ENCODE peak calls at places on chromosomes 6 and 20, in five cellular contexts. N is esophagus muscularis mucosa, J is A549, X is K562, G is sigmoid colon. E is an unnamed sample. For H3K4me1, the result is how much of the 10 kb centered on the place peaks cover.

GRCh38 chr6:147063469-147064031 is 140.7 kb upstream of the STXBP5 start:
- DNase-seq in N (no peak), J (no peak), X (no peak), G (no peak), E (no peak)

GRCh38 chr6:43695078-43695966 is 7.7 kb upstream of the MRPS18A start:
- DNase-seq in N (no peak), J (no peak), X (no peak), G (no peak), E (peak)

GRCh38 chr20:63160641-63161175 is 55.2 kb downstream of the YTHDF1 start:
- DNase-seq in N (no peak), J (no peak), X (no peak), G (no peak), E (no peak)

GRCh38 chr20:3813758-3814581 is 6.4 kb upstream of the AP5S1 start:
- DNase-seq in N (no peak), J (no peak), X (no peak), G (peak), E (no peak)

GRCh38 chr20:40481743-40482458 is 207.1 kb downstream of the MAFB start:
- DNase-seq in N (peak), J (no peak), X (no peak), G (no peak), E (no peak)

GRCh38 chr6:5529733-5530132 is 268.4 kb downstream of the FARS2 start:
- DNase-seq in N (no peak), J (no peak), X (no peak), G (no peak), E (no peak)

GRCh38 chr6:40585661-40586269 is 1.4 kb downstream of the LRFN2 start:
- DNase-seq in N (no peak), J (no peak), X (no peak), G (no peak), E (no peak)

GRCh38 chr20:52533401-52533800 is 341.8 kb upstream of the ZFP64 start:
- DNase-seq in N (no peak), J (no peak), X (peak), G (no peak), E (no peak)

GRCh38 chr6:33905081-33905609 is 101.3 kb upstream of the MLN start:
- DNase-seq in N (no peak), J (no peak), X (peak), G (no peak), E (no peak)

GRCh38 chr6:41644297-41644879 is 6.1 kb downstream of the MDFI start:
- DNase-seq in N (no peak), J (no peak), X (no peak), G (no peak), E (no peak)

GRCh38 chr20:25987073-25987927 is 290.6 kb upstream of the ZNF337 start:
- DNase-seq in N (no peak), J (peak), X (peak), G (no peak), E (no peak)

GRCh38 chr6:39377530-39377929 is 55.0 kb upstream of the KCNK16 start:
- DNase-seq in N (no peak), J (peak), X (no peak), G (peak), E (no peak)

GRCh38 chr20:59055302-59055701 is 12.7 kb upstream of the PRELID3B start:
- DNase-seq in N (no peak), J (no peak), X (no peak), G (no peak), E (no peak)

GRCh38 chr6:118387921-118388701 is 160.0 kb upstream of the PLN start:
- DNase-seq in N (no peak), J (no peak), X (no peak), G (no peak), E (no peak)

GRCh38 chr6:30752164-30752927 is 8.0 kb upstream of the IER3 start:
- DNase-seq in N (peak), J (peak), X (no peak), G (peak), E (peak)

GRCh38 chr6:64224819-64225218 is 589.2 kb downstream of the PHF3 start:
- DNase-seq in N (no peak), J (no peak), X (no peak), G (no peak), E (no peak)

GRCh38 chr6:87699576-87699975 is 2.5 kb downstream of the AKIRIN2 start:
- DNase-seq in N (no peak), J (no peak), X (no peak), G (no peak), E (no peak)

GRCh38 chr6:63584566-63584965 is 12.3 kb downstream of the LOC128125822 start:
- DNase-seq in N (no peak), J (no peak), X (no peak), G (no peak), E (no peak)

GRCh38 chr6:156437084-156437879 is 339.9 kb upstream of the ARID1B start:
- DNase-seq in N (no peak), J (no peak), X (no peak), G (no peak), E (no peak)

GRCh38 chr6:135423649-135424128 is 73.9 kb downstream of the AHI1 start:
- DNase-seq in N (no peak), J (peak), X (peak), G (no peak), E (no peak)

GRCh38 chr6:55898342-55898741 is 23.0 kb upstream of the BMP5 start:
- DNase-seq in N (no peak), J (no peak), X (no peak), G (no peak), E (no peak)

GRCh38 chr6:35092362-35093117 is 48.6 kb downstream of the TCP11 start:
- DNase-seq in N (no peak), J (no peak), X (no peak), G (peak), E (no peak)

GRCh38 chr6:30880563-30881252 is 3.6 kb upstream of the DDR1 start:
- DNase-seq in N (no peak), J (no peak), X (no peak), G (no peak), E (peak)

GRCh38 chr6:27553123-27553904 is 80.4 kb upstream of the ZNF184 start:
- DNase-seq in N (no peak), J (peak), X (peak), G (no peak), E (no peak)

GRCh38 chr20:24910461-24910860 is 38.6 kb upstream of the CST7 start:
- DNase-seq in N (peak), J (no peak), X (no peak), G (no peak), E (no peak)

GRCh38 chr6:3259491-3259958 is 778 bp downstream of the PSMG4 start:
- DNase-seq in N (no peak), J (peak), X (no peak), G (no peak), E (no peak)

GRCh38 chr6:145012039-145012662 is 723.2 kb downstream of the EPM2A start:
- DNase-seq in N (no peak), J (no peak), X (no peak), G (no peak), E (no peak)

GRCh38 chr6:140956567-140957306 is 1176.0 kb upstream of the GJE1 start:
- DNase-seq in N (no peak), J (no peak), X (no peak), G (no peak), E (no peak)

GRCh38 chr20:38032585-38033329 is 499 bp downstream of the TTI1 start:
- DNase-seq in N (no peak), J (no peak), X (no peak), G (no peak), E (peak)

GRCh38 chr6:146546440-146546839 is 2.8 kb downstream of the RAB32 start:
- DNase-seq in N (no peak), J (peak), X (no peak), G (no peak), E (no peak)

GRCh38 chr20:37955511-37955910 is 52.6 kb downstream of the VSTM2L start:
- DNase-seq in N (no peak), J (no peak), X (no peak), G (no peak), E (peak)

GRCh38 chr6:47403801-47404200 is 73.8 kb upstream of the CD2AP start:
- DNase-seq in N (no peak), J (no peak), X (no peak), G (no peak), E (no peak)

GRCh38 chr6:77403424-77403823 is 59.9 kb downstream of the HTR1B start:
- DNase-seq in N (no peak), J (no peak), X (no peak), G (no peak), E (no peak)

GRCh38 chr6:118574051-118574865 is 26.2 kb downstream of the PLN start:
- DNase-seq in N (peak), J (no peak), X (no peak), G (no peak), E (no peak)

GRCh38 chr6:43242908-43243648 is at the start of gene TTBK1:
- DNase-seq in N (no peak), J (no peak), X (peak), G (no peak), E (peak)

GRCh38 chr6:13242178-13242577 is 86.2 kb downstream of the TBC1D7 start:
- DNase-seq in N (no peak), J (no peak), X (no peak), G (no peak), E (no peak)
- H3K4me1 ChIP-seq in N (under half), J (under half), X (under half), G (under half), E (under half)

DNA sequence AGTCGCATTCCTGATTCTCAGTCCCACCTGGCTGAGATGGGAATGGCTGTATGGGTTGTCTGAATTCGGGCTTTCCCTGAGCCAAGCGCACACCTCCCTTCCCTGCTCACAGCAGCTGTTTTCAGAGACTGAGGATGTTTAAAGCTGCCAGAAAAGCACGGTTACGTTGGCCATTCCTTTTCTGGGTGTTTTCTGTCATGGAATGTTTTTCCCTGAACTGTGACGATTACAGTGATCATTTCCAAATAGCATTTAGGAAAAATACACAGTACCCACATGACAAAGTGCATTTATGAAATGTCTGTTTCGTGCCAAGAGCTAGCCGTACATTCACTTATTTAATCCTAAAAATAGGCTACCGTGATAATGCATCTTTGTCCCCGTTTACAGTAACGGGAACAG is 36.7 kb downstream of the SYNJ2 start:
- DNase-seq in N (no peak), J (no peak), X (no peak), G (no peak), E (no peak)
- TF ChIP-seq EP300 in N (peak), J (no peak), X (no peak), G (peak), E (no peak)

DNA sequence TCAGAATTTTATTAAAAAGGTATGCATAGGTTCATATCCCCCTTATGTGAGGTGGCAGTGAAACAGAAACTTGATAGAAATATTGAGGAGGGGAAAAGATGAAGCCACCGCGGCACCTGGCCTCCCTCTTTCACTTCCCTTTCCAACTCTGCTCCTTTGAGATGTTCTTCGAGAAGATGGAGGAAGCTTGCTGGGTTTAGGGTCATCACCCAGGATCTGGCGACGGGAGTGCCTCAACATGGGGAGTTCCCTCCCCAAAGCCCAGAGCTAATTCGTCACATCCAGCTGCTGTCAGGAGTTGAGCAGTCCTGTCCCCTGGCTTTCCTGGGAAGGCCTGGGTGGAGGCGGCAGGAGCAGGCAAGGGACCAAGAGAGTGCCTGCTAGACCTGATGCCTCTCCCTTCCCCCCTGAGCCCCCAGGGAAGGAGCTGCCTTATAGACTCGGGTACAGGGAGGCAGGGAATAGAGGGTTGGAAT is 29.1 kb downstream of the RREB1 start:
- DNase-seq in N (no peak), J (no peak), X (peak), G (no peak), E (no peak)
- H3K4me1 ChIP-seq in N (half or more), J (half or more), X (under half), G (under half), E (under half)

GRCh38 chr6:132690678-132691077 is 23.2 kb downstream of the VNN1 start:
- DNase-seq in N (no peak), J (no peak), X (no peak), G (no peak), E (no peak)
- TF ChIP-seq EP300 in N (no peak), J (no peak), X (no peak), G (no peak), E (no peak)

DNA sequence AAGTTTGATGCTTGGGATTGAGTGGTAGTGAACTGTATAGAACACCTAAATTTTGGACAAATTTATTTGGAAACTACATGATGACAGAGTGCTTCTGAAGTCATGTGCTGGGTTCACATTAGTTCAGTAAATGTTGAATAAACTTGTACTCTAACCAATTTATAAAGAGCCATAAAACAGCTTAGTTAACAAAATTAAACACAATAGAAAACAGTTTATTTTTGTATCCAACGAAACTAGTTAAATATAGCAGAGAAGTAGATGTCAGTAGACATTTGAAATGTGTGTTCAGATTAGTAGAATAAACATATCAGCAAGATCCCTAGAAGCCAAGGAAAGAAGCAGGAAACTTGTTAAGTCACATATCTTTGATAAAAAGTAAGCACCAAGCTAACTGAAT is 32.1 kb downstream of the SCAF8 start:
- DNase-seq in N (no peak), J (no peak), X (no peak), G (no peak), E (no peak)
- H3K4me1 ChIP-seq in N (half or more), J (under half), X (under half), G (under half), E (under half)

GRCh38 chr20:1897486-1897885 is 2.3 kb downstream of the SIRPA start:
- DNase-seq in N (no peak), J (no peak), X (no peak), G (peak), E (peak)

GRCh38 chr20:1899169-1899525 is 3.9 kb downstream of the SIRPA start:
- DNase-seq in N (no peak), J (no peak), X (no peak), G (no peak), E (no peak)

GRCh38 chr20:1896859-1897258 is 1.7 kb downstream of the SIRPA start:
- DNase-seq in N (no peak), J (no peak), X (no peak), G (no peak), E (no peak)

GRCh38 chr20:1898496-1899168 is 3.4 kb downstream of the SIRPA start:
- DNase-seq in N (no peak), J (no peak), X (no peak), G (no peak), E (no peak)

GRCh38 chr20:1897965-1898464 is 2.8 kb downstream of the SIRPA start:
- DNase-seq in N (no peak), J (no peak), X (no peak), G (no peak), E (peak)
- TF ChIP-seq EP300 in N (no peak), J (no peak), X (no peak), G (no peak), E (no peak)

DNA sequence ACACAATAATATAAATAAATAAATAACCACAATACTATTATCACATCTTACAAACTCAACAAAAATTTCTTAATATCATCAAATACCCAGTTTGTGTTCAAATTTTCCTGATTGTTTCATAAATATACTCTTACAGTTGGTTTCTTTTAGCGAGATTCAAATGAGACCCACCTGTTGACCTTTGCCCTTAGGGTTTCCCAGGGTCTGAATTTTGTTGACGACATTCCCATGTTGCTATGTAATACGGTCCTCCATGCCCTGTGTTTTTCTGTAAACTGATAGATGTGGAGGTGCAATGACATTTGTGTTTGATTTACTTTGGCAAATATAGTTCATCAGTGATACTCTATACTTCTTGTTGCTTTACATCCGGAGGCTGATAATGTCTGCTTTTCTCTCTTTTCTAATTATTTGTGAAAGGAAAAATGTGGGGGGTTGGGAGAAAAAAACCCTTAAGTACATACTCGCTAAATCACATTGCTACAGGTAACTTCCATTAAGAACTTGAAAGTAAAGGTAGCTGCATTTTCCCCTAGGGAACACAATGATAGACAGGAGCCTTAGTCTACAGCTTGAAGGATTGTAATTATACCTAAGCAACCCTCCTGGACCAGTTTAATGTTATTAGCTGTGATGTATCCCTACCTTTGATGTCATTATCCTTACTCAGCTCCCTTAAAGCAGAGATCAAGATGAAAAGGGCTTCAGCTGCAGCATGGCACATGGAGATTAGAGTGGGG is 6.6 kb downstream of the MOG start:
- DNase-seq in N (no peak), J (no peak), X (no peak), G (no peak), E (no peak)
- H3K4me1 ChIP-seq in N (under half), J (under half), X (under half), G (under half), E (under half)

GRCh38 chr6:26254666-26255176 is 110.3 kb upstream of the BTN3A2 start:
- DNase-seq in N (peak), J (no peak), X (no peak), G (no peak), E (no peak)

GRCh38 chr6:26250806-26251075 is 114.3 kb upstream of the BTN3A2 start:
- DNase-seq in N (no peak), J (no peak), X (no peak), G (no peak), E (no peak)

GRCh38 chr6:26249959-26250805 is 114.8 kb upstream of the BTN3A2 start:
- DNase-seq in N (no peak), J (no peak), X (peak), G (peak), E (peak)

GRCh38 chr6:26249709-26249958 is 115.4 kb upstream of the BTN3A2 start:
- DNase-seq in N (no peak), J (no peak), X (no peak), G (peak), E (no peak)

DNA sequence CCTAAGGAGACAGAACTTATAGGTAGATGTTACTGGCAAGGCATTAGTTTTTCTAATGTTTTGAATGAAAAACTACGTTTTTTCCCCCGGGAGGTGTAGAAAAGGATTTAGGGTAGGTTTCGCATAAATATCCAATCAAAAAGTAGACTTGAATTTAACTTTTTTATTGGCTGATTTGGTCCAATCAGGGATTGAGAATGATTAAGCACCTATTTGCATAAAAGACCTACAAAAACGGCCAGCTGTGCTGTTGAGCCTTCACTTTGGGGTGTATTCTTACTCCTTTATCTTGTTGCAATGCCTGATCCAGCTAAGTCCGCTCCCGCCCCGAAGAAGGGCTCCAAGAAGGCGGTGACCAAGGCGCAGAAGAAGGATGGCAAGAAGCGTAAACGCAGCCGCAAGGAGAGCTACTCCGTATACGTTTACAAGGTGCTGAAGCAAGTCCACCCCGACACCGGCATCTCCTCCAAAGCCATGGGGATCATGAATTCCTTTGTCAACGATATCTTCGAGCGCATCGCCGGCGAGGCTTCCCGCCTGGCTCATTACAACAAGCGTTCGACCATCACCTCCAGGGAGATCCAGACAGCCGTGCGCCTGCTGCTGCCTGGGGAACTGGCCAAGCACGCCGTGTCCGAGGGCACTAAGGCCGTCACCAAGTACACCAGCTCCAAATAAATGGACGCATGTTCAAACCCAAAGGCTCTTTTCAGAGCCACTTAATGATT is 113.5 kb upstream of the BTN3A2 start:
- DNase-seq in N (no peak), J (no peak), X (peak), G (no peak), E (peak)
- TF ChIP-seq EP300 in N (no peak), J (no peak), X (no peak), G (no peak), E (no peak)

GRCh38 chr6:138529510-138529909 is 30.2 kb upstream of the NHSL1 start:
- DNase-seq in N (no peak), J (no peak), X (no peak), G (no peak), E (no peak)

GRCh38 chr6:138527376-138528092 is 28.2 kb upstream of the NHSL1 start:
- DNase-seq in N (no peak), J (no peak), X (no peak), G (no peak), E (no peak)

GRCh38 chr6:138526822-138527235 is 27.5 kb upstream of the NHSL1 start:
- DNase-seq in N (no peak), J (no peak), X (no peak), G (no peak), E (no peak)

GRCh38 chr6:138528986-138529385 is 29.7 kb upstream of the NHSL1 start:
- DNase-seq in N (no peak), J (no peak), X (no peak), G (no peak), E (no peak)

GRCh38 chr6:138528137-138528536 is 28.8 kb upstream of the NHSL1 start:
- DNase-seq in N (no peak), J (no peak), X (no peak), G (no peak), E (no peak)
- H3K4me1 ChIP-seq in N (under half), J (under half), X (under half), G (under half), E (under half)

GRCh38 chr20:43681991-43682410 is 15.1 kb downstream of the MYBL2 start:
- DNase-seq in N (no peak), J (no peak), X (peak), G (no peak), E (no peak)
- TF ChIP-seq EP300 in N (no peak), J (no peak), X (no peak), G (no peak), E (no peak)